ENCODE peak calls at places on chromosomes 2 and 18, in six cellular contexts. P is A172, B is amygdala, I is NCI-H2081, C is T-helper 1 cell, M is AML-193. F is an unnamed sample.
A peak's percentile ranks its signal among the peaks of the same experiment; 100 is the strongest.

GRCh38 chr2:85893428-85894258 is 4.9 kb upstream of the ST3GAL5 start:
- DNase-seq in P (peak; percentile 87), I (no peak), C (no peak), B (no peak), M (no peak), F (no peak)

GRCh38 chr2:189580267-189580661 is 322 bp downstream of the SLC40A1 start:
- DNase-seq in C (no peak), P (no peak), B (no peak), M (peak; percentile 28), I (no peak), F (no peak)

GRCh38 chr2:174263989-174264388 is 15.7 kb upstream of the OLA1 start:
- DNase-seq in P (peak; percentile 95), I (no peak), B (no peak), M (no peak), C (no peak), F (no peak)

GRCh38 chr2:106269591-106270291 is 75.6 kb upstream of the UXS1 start:
- DNase-seq in B (no peak), M (no peak), I (peak; percentile 35), C (peak; percentile 24), P (no peak), F (no peak)

GRCh38 chr2:56369316-56369715 is 185.5 kb downstream of the CCDC85A start:
- DNase-seq in M (no peak), C (no peak), I (no peak), P (no peak), B (no peak), F (no peak)

GRCh38 chr18:74862094-74862493 is 264.4 kb downstream of the ZNF407 start:
- DNase-seq in C (no peak), B (no peak), M (no peak), I (no peak), P (no peak), F (no peak)

GRCh38 chr2:75389271-75389670 is 171.5 kb downstream of the EVA1A start:
- DNase-seq in M (no peak), B (no peak), P (no peak), C (no peak), I (no peak), F (no peak)

GRCh38 chr18:44579028-44579692 is 101.5 kb upstream of the SETBP1 start:
- DNase-seq in P (peak; percentile 20), B (no peak), M (peak; percentile 16), C (no peak), I (no peak), F (no peak)

GRCh38 chr18:63063171-63063570 is 256.4 kb downstream of the BCL2 start:
- DNase-seq in B (no peak), P (peak; percentile 45), M (no peak), I (no peak), C (no peak), F (no peak)

GRCh38 chr2:110747522-110748488 is 15.4 kb downstream of the ACOXL start:
- DNase-seq in B (no peak), P (no peak), M (no peak), I (no peak), C (no peak), F (no peak)

F was measured in anterior cingulate cortex.